ENCODE peak calls at places on chromosomes 16 and 17, in ten cellular contexts. One of them, this sample, is unnamed.

GRCh38 chr17:77811521-77811920 is 147.0 kb upstream of the TNRC6C start:
- DNase-seq in A172: no peak
- DNase-seq in heart right ventricle: no peak
- DNase-seq in activated CD4-positive, alpha-beta T cell treated with anti-CD3 and anti-CD28 coated beads, Interleukin-2, amount 50 U/mL, for 1 hour: no peak
- DNase-seq in H7: no peak
- DNase-seq in AG04449: no peak
- DNase-seq in T-helper 1 cell: no peak
- DNase-seq in vagina: no peak
- DNase-seq in activated CD8-positive, alpha-beta T cell treated with anti-CD3 and anti-CD28 coated beads for 36 hours: no peak
- DNase-seq in naive thymus-derived CD8-positive, alpha-beta T cell: no peak
- DNase-seq in this sample: no peak

GRCh38 chr16:55495616-55496289 is 13.1 kb upstream of the LPCAT2 start:
- DNase-seq in activated CD8-positive, alpha-beta T cell treated with anti-CD3 and anti-CD28 coated beads for 36 hours: no peak
- DNase-seq in T-helper 1 cell: no peak
- DNase-seq in heart right ventricle: no peak
- DNase-seq in AG04449: peak
- DNase-seq in vagina: peak
- DNase-seq in naive thymus-derived CD8-positive, alpha-beta T cell: no peak
- DNase-seq in A172: peak
- DNase-seq in activated CD4-positive, alpha-beta T cell treated with anti-CD3 and anti-CD28 coated beads, Interleukin-2, amount 50 U/mL, for 1 hour: no peak
- DNase-seq in H7: peak
- DNase-seq in this sample: no peak

GRCh38 chr17:82080048-82080788 is 14.6 kb upstream of the DUS1L start:
- DNase-seq in A172: no peak
- DNase-seq in T-helper 1 cell: no peak
- DNase-seq in heart right ventricle: no peak
- DNase-seq in activated CD8-positive, alpha-beta T cell treated with anti-CD3 and anti-CD28 coated beads for 36 hours: no peak
- DNase-seq in H7: no peak
- DNase-seq in vagina: no peak
- DNase-seq in activated CD4-positive, alpha-beta T cell treated with anti-CD3 and anti-CD28 coated beads, Interleukin-2, amount 50 U/mL, for 1 hour: no peak
- DNase-seq in naive thymus-derived CD8-positive, alpha-beta T cell: no peak
- DNase-seq in AG04449: no peak
- DNase-seq in this sample: no peak

GRCh38 chr17:42284566-42284965 is 3.7 kb upstream of the STAT5A start:
- DNase-seq in H7: peak
- DNase-seq in activated CD4-positive, alpha-beta T cell treated with anti-CD3 and anti-CD28 coated beads, Interleukin-2, amount 50 U/mL, for 1 hour: no peak
- DNase-seq in A172: no peak
- DNase-seq in activated CD8-positive, alpha-beta T cell treated with anti-CD3 and anti-CD28 coated beads for 36 hours: no peak
- DNase-seq in naive thymus-derived CD8-positive, alpha-beta T cell: no peak
- DNase-seq in AG04449: no peak
- DNase-seq in vagina: peak
- DNase-seq in T-helper 1 cell: no peak
- DNase-seq in heart right ventricle: no peak
- DNase-seq in this sample: no peak

GRCh38 chr17:64130559-64131001 is 636 bp upstream of the ERN1 start:
- DNase-seq in activated CD4-positive, alpha-beta T cell treated with anti-CD3 and anti-CD28 coated beads, Interleukin-2, amount 50 U/mL, for 1 hour: peak
- DNase-seq in naive thymus-derived CD8-positive, alpha-beta T cell: no peak
- DNase-seq in T-helper 1 cell: peak
- DNase-seq in AG04449: no peak
- DNase-seq in activated CD8-positive, alpha-beta T cell treated with anti-CD3 and anti-CD28 coated beads for 36 hours: peak
- DNase-seq in heart right ventricle: peak
- DNase-seq in vagina: no peak
- DNase-seq in A172: no peak
- DNase-seq in H7: no peak
- DNase-seq in this sample: no peak

GRCh38 chr17:67443931-67444597 is 67.0 kb downstream of the PITPNC1 start:
- DNase-seq in H7: no peak
- DNase-seq in A172: peak
- DNase-seq in activated CD4-positive, alpha-beta T cell treated with anti-CD3 and anti-CD28 coated beads, Interleukin-2, amount 50 U/mL, for 1 hour: no peak
- DNase-seq in T-helper 1 cell: no peak
- DNase-seq in naive thymus-derived CD8-positive, alpha-beta T cell: no peak
- DNase-seq in vagina: no peak
- DNase-seq in AG04449: no peak
- DNase-seq in activated CD8-positive, alpha-beta T cell treated with anti-CD3 and anti-CD28 coated beads for 36 hours: no peak
- DNase-seq in heart right ventricle: peak
- DNase-seq in this sample: no peak

GRCh38 chr16:57576429-57576870 is 34.0 kb downstream of the ADGRG5 start:
- DNase-seq in heart right ventricle: peak
- DNase-seq in H7: peak
- DNase-seq in naive thymus-derived CD8-positive, alpha-beta T cell: peak
- DNase-seq in activated CD8-positive, alpha-beta T cell treated with anti-CD3 and anti-CD28 coated beads for 36 hours: peak
- DNase-seq in AG04449: no peak
- DNase-seq in T-helper 1 cell: peak
- DNase-seq in vagina: no peak
- DNase-seq in A172: peak
- DNase-seq in activated CD4-positive, alpha-beta T cell treated with anti-CD3 and anti-CD28 coated beads, Interleukin-2, amount 50 U/mL, for 1 hour: peak
- DNase-seq in this sample: peak

GRCh38 chr17:18145811-18146210 is 37.3 kb downstream of the MYO15A start:
- DNase-seq in vagina: no peak
- DNase-seq in T-helper 1 cell: no peak
- DNase-seq in naive thymus-derived CD8-positive, alpha-beta T cell: no peak
- DNase-seq in activated CD8-positive, alpha-beta T cell treated with anti-CD3 and anti-CD28 coated beads for 36 hours: no peak
- DNase-seq in H7: no peak
- DNase-seq in AG04449: no peak
- DNase-seq in heart right ventricle: no peak
- DNase-seq in activated CD4-positive, alpha-beta T cell treated with anti-CD3 and anti-CD28 coated beads, Interleukin-2, amount 50 U/mL, for 1 hour: no peak
- DNase-seq in A172: no peak
- DNase-seq in this sample: no peak

GRCh38 chr16:31505483-31505882 is 2.7 kb downstream of the RUSF1 start:
- DNase-seq in activated CD4-positive, alpha-beta T cell treated with anti-CD3 and anti-CD28 coated beads, Interleukin-2, amount 50 U/mL, for 1 hour: no peak
- DNase-seq in AG04449: no peak
- DNase-seq in H7: no peak
- DNase-seq in T-helper 1 cell: no peak
- DNase-seq in heart right ventricle: no peak
- DNase-seq in activated CD8-positive, alpha-beta T cell treated with anti-CD3 and anti-CD28 coated beads for 36 hours: peak
- DNase-seq in vagina: no peak
- DNase-seq in naive thymus-derived CD8-positive, alpha-beta T cell: no peak
- DNase-seq in A172: no peak
- DNase-seq in this sample: no peak